ENCODE peak calls at places on chromosomes 4 and X, in ten cellular contexts. I is mammary epithelial cell; J is GM13977; F is GM12865; R is fibroblast of lung; C is adrenal gland; W is H9; X is CD4-positive, alpha-beta T cell; V is nephron progenitor cell; K is WTC11. O is an unnamed sample.
A peak's percentile ranks its signal among the peaks of the same experiment; 100 is the strongest.

GRCh38 chrX:48897157-48897620 is 379 bp downstream of the TIMM17B start:
- DNase-seq in I (peak; percentile 77), J (no peak), F (peak; percentile 71), R (peak; percentile 62), C (peak; percentile 83), W (peak; percentile 85), X (no peak), V (peak; percentile 83), K (peak; percentile 83), O (peak; percentile 83)

GRCh38 chrX:21865436-21865835 is 9.6 kb downstream of the YY2 start:
- DNase-seq in I (no peak), J (no peak), F (no peak), R (peak; percentile 26), C (no peak), W (no peak), X (no peak), V (no peak), K (no peak), O (no peak)

GRCh38 chrX:13906103-13906502 is 89.2 kb upstream of the GPM6B start:
- DNase-seq in I (no peak), J (no peak), F (peak; percentile 1), R (peak; percentile 39), C (no peak), W (no peak), X (no peak), V (no peak), K (no peak), O (no peak)

GRCh38 chr4:186946682-186947294 is 223.1 kb upstream of the FAT1 start:
- DNase-seq in I (no peak), J (no peak), F (no peak), R (no peak), C (no peak), W (peak; percentile 77), X (no peak), V (peak; percentile 47), K (peak; percentile 51), O (no peak)

GRCh38 chr4:10619220-10619619 is 65.3 kb downstream of the CLNK start:
- DNase-seq in I (peak; percentile 38), J (no peak), F (no peak), R (peak; percentile 57), C (no peak), W (no peak), X (no peak), V (no peak), K (no peak), O (no peak)

GRCh38 chr4:3672465-3672831 is 93.7 kb upstream of the ADRA2C start:
- DNase-seq in I (no peak), J (no peak), F (no peak), R (no peak), C (no peak), W (no peak), X (no peak), V (no peak), K (no peak), O (no peak)

GRCh38 chr4:26749867-26750266 is 110.8 kb upstream of the STIM2 start:
- DNase-seq in I (no peak), J (no peak), F (no peak), R (no peak), C (no peak), W (no peak), X (no peak), V (no peak), K (no peak), O (no peak)

GRCh38 chr4:139887962-139888735 is 222.5 kb downstream of the MGST2 start:
- DNase-seq in I (peak; percentile 97), J (peak; percentile 31), F (peak; percentile 43), R (no peak), C (no peak), W (no peak), X (no peak), V (no peak), K (peak; percentile 21), O (no peak)

GRCh38 chr4:173174184-173175156 is 5.9 kb downstream of the GALNT7 start:
- DNase-seq in I (no peak), J (no peak), F (no peak), R (no peak), C (no peak), W (no peak), X (no peak), V (no peak), K (no peak), O (no peak)

GRCh38 chrX:2819345-2820130 is 9.2 kb upstream of the GYG2 start:
- DNase-seq in I (peak; percentile 12), J (peak; percentile 63), F (peak; percentile 19), R (peak; percentile 21), C (no peak), W (no peak), X (no peak), V (no peak), K (no peak), O (no peak)

GRCh38 chr4:179586460-179586859 is 2144.2 kb upstream of the AGA start:
- DNase-seq in I (no peak), J (no peak), F (no peak), R (no peak), C (no peak), W (no peak), X (no peak), V (no peak), K (no peak), O (no peak)

GRCh38 chr4:185755451-185755850 is 56.5 kb downstream of the SORBS2 start:
- DNase-seq in I (no peak), J (no peak), F (no peak), R (no peak), C (no peak), W (no peak), X (no peak), V (no peak), K (no peak), O (no peak)

GRCh38 chr4:10715696-10716095 is 31.1 kb upstream of the CLNK start:
- DNase-seq in I (no peak), J (no peak), F (no peak), R (peak; percentile 42), C (no peak), W (no peak), X (no peak), V (no peak), K (no peak), O (no peak)

GRCh38 chr4:86092684-86093083 is 267.2 kb downstream of the MAPK10 start:
- DNase-seq in I (peak; percentile 66), J (no peak), F (no peak), R (peak; percentile 73), C (no peak), W (no peak), X (no peak), V (no peak), K (no peak), O (no peak)

DNA sequence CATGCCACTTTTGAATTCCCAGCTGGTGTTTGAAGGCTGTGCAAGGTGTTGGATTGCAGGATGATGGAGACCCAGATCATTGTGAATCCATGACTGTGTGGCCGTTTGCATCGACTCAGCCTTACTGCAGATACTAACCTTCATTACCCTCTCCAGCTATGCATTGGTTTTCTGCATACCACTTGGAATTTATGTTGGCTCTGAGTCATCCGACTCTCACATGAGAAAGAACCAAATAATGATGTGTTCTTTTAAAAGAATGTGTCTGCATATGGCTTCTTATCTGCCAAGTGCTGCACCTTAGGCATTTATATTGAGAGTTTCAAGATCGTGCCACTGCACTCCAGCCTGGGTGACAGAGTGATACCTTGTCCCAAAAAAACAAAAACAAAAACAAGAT is 106.7 kb upstream of the PRKX start:
- DNase-seq in I (peak; percentile 82), J (no peak), F (no peak), R (peak; percentile 60), C (no peak), W (no peak), X (no peak), V (no peak), K (no peak), O (no peak)
- TF ChIP-seq CTCF in I (no peak), J (no peak), F (no peak), R (no peak), C (no peak), W (no peak), X (no peak), V (no peak), K (no peak), O (no peak)

GRCh38 chr4:7710576-7711329 is 228.9 kb downstream of the AFAP1 start:
- DNase-seq in I (no peak), J (no peak), F (no peak), R (no peak), C (no peak), W (no peak), X (no peak), V (no peak), K (no peak), O (no peak)
- TF ChIP-seq CTCF in I (no peak), J (no peak), F (no peak), R (no peak), C (no peak), W (no peak), X (no peak), V (no peak), K (no peak), O (no peak)

DNA sequence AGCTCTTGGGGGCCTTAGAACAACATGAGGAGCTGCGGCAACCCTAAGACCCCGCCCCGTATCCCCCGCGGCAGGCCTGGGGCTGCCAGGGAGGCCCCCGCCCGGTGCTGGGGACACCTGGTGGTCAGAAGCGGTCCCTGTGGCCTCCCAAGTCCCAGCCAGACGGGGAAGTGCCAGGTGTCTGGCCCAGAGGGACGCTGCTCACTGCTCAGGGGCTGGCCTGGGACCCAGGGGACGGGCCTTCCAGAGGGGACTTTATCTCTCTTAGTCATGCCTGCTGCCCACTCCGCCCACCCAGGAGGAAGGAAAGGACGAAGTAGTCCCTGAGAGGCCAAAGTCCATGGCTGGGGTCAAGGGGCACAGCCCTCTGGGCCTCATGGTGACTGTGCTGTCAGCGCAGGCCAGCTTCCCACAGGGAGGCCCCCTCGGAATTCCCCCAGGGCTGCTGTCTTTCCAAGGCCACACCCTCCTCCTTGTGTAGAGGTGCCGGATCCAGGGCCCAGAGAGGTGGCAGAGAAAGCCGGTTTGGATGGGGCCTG is 31.0 kb upstream of the HTRA3 start:
- DNase-seq in I (no peak), J (peak; percentile 63), F (no peak), R (no peak), C (no peak), W (peak; percentile 82), X (no peak), V (peak; percentile 68), K (peak; percentile 72), O (peak; percentile 37)
- TF ChIP-seq CTCF in I (no peak), J (peak; percentile 38), F (peak; percentile 15), R (no peak), C (no peak), W (peak; percentile 82), X (no peak), V (peak; percentile 60), K (peak; percentile 41), O (no peak)

GRCh38 chr4:13876940-13877339 is 249.4 kb upstream of the BOD1L1 start:
- DNase-seq in I (no peak), J (no peak), F (no peak), R (no peak), C (no peak), W (no peak), X (no peak), V (no peak), K (no peak), O (no peak)

GRCh38 chr4:13887010-13887409 is 259.5 kb upstream of the BOD1L1 start:
- DNase-seq in I (no peak), J (no peak), F (no peak), R (no peak), C (no peak), W (no peak), X (no peak), V (no peak), K (no peak), O (no peak)

GRCh38 chr4:13876151-13876550 is 248.6 kb upstream of the BOD1L1 start:
- DNase-seq in I (no peak), J (no peak), F (no peak), R (no peak), C (no peak), W (no peak), X (no peak), V (no peak), K (no peak), O (no peak)

GRCh38 chr4:13881880-13882279 is 254.4 kb upstream of the BOD1L1 start:
- DNase-seq in I (no peak), J (no peak), F (no peak), R (peak; percentile 32), C (no peak), W (no peak), X (no peak), V (no peak), K (no peak), O (no peak)
- TF ChIP-seq CTCF in I (no peak), J (no peak), F (no peak), R (no peak), C (no peak), W (no peak), X (no peak), V (no peak), K (no peak), O (no peak)